ENCODE peak calls at places on chromosomes 6 and 20, in seven cellular contexts. I is endothelial cell of umbilical vein, S is esophagus muscularis mucosa, K is GM12878, D is ascending aorta, N is brain microvascular endothelial cell, G is left lung. B is an unnamed sample.

GRCh38 chr6:169839898-169840631 is 88.6 kb downstream of the ERMARD start:
- DNase-seq in I (no peak), S (no peak), K (no peak), D (no peak), N (no peak), G (peak; percentile 56), B (no peak)

GRCh38 chr6:99011151-99011550 is 63.4 kb upstream of the FBXL4 start:
- DNase-seq in I (no peak), S (no peak), K (no peak), D (no peak), N (no peak), G (no peak), B (no peak)

GRCh38 chr6:8229913-8230312 is 127.6 kb upstream of the EEF1E1 start:
- DNase-seq in I (no peak), S (no peak), K (no peak), D (no peak), N (no peak), G (no peak), B (peak; percentile 21)

GRCh38 chr20:11235058-11235457 is 561.3 kb upstream of the JAG1 start:
- DNase-seq in I (peak; percentile 87), S (no peak), K (no peak), D (no peak), N (peak; percentile 77), G (no peak), B (peak; percentile 42)

GRCh38 chr6:113980937-113981554 is 10.1 kb upstream of the HDAC2 start:
- DNase-seq in I (peak; percentile 35), S (no peak), K (no peak), D (no peak), N (no peak), G (no peak), B (no peak)

GRCh38 chr6:13462380-13463326 is 24.7 kb downstream of the GFOD1 start:
- DNase-seq in I (no peak), S (no peak), K (no peak), D (no peak), N (no peak), G (no peak), B (no peak)

GRCh38 chr6:168130168-168130651 is 51.2 kb upstream of the FRMD1 start:
- DNase-seq in I (no peak), S (peak; percentile 87), K (no peak), D (no peak), N (no peak), G (no peak), B (no peak)

GRCh38 chr6:143513410-143513809 is 1.9 kb upstream of the FUCA2 start:
- DNase-seq in I (no peak), S (no peak), K (no peak), D (no peak), N (no peak), G (no peak), B (peak; percentile 12)

GRCh38 chr6:162046324-162046723 is 681.2 kb downstream of the PRKN start:
- DNase-seq in I (no peak), S (no peak), K (no peak), D (no peak), N (no peak), G (no peak), B (no peak)

GRCh38 chr6:162727347-162728176 is at the start of the genes PACRG and PRKN:
- DNase-seq in I (peak; percentile 96), S (peak; percentile 99), K (peak; percentile 61), D (peak; percentile 100), N (peak; percentile 98), G (peak; percentile 97), B (peak; percentile 95)

GRCh38 chr20:47465335-47466090 is 36.2 kb upstream of the NCOA3 start:
- DNase-seq in I (no peak), S (no peak), K (no peak), D (no peak), N (no peak), G (no peak), B (no peak)

GRCh38 chr20:49497217-49497560 is 14.7 kb upstream of the KCNB1 start:
- DNase-seq in I (no peak), S (no peak), K (no peak), D (no peak), N (no peak), G (no peak), B (no peak)

GRCh38 chr20:22582960-22583772 is 1.2 kb downstream of the FOXA2 start:
- DNase-seq in I (no peak), S (no peak), K (no peak), D (no peak), N (no peak), G (peak; percentile 80), B (peak; percentile 16)

GRCh38 chr20:22583773-22584629 is at the start of gene FOXA2:
- DNase-seq in I (no peak), S (no peak), K (no peak), D (no peak), N (no peak), G (peak; percentile 90), B (peak; percentile 46)

GRCh38 chr20:22579711-22580697 is 4.4 kb downstream of the FOXA2 start:
- DNase-seq in I (no peak), S (no peak), K (no peak), D (no peak), N (no peak), G (peak; percentile 71), B (no peak)

GRCh38 chr20:22582386-22582959 is 1.9 kb downstream of the FOXA2 start:
- DNase-seq in I (no peak), S (no peak), K (no peak), D (no peak), N (no peak), G (peak; percentile 62), B (peak; percentile 7)

DNA sequence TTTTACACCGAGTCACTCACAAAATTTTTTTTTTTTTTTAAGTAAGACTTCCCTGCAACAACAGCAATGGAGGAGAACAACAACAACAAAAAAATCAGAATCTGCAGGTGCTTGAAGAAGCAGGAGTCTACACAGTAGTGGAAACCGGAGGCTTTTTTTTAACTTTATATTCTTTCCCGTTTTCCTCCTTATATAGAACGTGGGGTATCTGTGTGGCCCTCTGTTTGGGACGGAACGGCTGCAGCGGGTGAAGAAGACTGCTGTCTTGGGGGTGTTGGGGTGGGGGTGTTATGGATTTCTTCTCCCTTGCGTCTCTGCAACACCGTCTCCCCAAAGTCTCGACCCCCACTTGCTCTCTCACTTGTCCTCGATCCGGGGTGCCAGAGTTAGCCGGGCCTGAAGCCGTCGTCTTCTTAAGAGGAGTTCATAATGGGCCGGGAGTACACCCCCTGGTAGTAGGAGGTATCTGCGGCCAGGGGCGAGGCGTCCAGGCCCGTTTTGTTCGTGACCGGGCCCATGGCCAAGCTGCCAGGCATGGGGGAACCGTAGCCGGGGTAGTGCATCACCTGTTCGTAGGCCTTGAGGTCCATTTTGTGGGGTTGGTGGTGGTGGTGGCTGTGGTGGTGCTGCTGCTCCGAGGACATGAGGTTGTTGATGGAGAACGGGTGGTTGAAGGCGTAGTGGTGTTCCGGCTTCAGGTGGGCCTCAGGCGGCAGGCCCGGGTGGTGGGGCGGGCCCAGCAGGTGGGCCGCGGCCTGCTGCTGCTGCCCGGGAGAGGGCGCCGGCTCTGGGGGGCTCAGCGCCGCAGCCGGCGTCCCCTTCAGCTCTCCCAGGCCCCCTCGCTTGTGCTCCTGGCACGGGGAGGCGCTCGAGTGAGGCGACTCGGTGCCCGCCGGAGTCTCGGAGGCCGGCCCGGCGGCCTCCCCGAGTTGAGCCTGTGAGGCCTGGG is 2.7 kb downstream of the FOXA2 start:
- DNase-seq in I (no peak), S (no peak), K (no peak), D (no peak), N (no peak), G (peak; percentile 68), B (no peak)
- H3K4me3 ChIP-seq in I (no peak overlapping the region), S (no peak overlapping the region), K (no peak overlapping the region), D (peak overlapping the region; percentile 53), N (no peak overlapping the region), G (peak overlapping the region; percentile 41), B (peak overlapping the region; percentile 80)

DNA sequence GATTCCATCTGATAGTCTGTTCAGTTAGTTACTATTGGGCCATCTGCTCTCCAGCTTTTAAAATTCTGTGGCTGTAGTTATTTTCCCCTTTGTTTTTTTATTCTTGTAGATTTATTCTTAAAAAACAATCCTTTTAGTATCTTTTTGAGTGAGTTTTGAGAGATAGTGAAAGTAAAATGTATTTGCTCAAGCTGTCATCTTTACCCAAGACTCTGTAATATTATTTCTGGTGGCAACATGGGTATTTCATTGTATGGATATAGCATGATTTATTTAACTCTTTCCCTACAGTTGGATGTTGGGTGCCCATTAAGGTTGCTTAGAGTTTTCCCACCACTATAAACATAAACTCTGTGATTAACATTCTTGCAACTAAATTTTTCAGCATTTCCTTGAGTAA is 24.6 kb downstream of the STK4 start:
- DNase-seq in I (no peak), S (no peak), K (no peak), D (no peak), N (no peak), G (no peak), B (no peak)
- H3K36me3 ChIP-seq in I (peaks cover 3% of the 10 kb centered on the region), S (peaks cover 5% of the 10 kb centered on the region), K (peaks cover 26% of the 10 kb centered on the region), D (peaks cover 15% of the 10 kb centered on the region), N (peaks cover 8% of the 10 kb centered on the region), G (peaks cover 39% of the 10 kb centered on the region), B (peaks cover 6% of the 10 kb centered on the region)

DNA sequence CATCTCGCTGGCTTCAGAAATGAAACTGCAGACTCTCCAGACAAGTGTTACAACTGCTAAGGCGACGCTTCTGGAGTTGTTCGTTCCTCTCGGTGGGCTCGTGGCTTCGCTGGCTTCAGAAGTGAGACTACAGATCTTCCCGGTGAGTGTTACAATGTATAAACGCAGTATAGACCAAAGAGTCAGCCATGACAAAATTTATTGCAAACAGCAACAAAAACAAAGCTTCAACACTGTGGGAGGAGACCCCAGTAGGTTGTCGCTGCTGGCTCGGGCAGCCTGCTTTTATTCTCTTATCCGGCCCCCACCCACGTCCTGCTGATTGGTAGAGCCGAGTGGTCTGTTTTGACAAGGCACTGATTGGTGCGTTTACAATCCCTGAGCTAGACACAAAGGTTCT is 113.2 kb downstream of the GPX5 start:
- DNase-seq in I (no peak), S (no peak), K (no peak), D (no peak), N (no peak), G (no peak), B (no peak)
- TF ChIP-seq CTCF in I (no peak), S (no peak), K (no peak), D (no peak), N (no peak), G (no peak), B (no peak)

GRCh38 chr20:8853805-8854338 is 215.0 kb upstream of the PLCB4 start:
- DNase-seq in I (peak; percentile 90), S (no peak), K (peak; percentile 5), D (peak; percentile 66), N (peak; percentile 78), G (no peak), B (peak; percentile 75)

GRCh38 chr20:8856668-8857067 is 212.2 kb upstream of the PLCB4 start:
- DNase-seq in I (no peak), S (no peak), K (no peak), D (no peak), N (no peak), G (no peak), B (no peak)

GRCh38 chr20:8851446-8851845 is 217.4 kb upstream of the PLCB4 start:
- DNase-seq in I (no peak), S (no peak), K (no peak), D (no peak), N (no peak), G (no peak), B (no peak)

GRCh38 chr20:8855315-8855714 is 213.6 kb upstream of the PLCB4 start:
- DNase-seq in I (no peak), S (no peak), K (no peak), D (peak; percentile 64), N (no peak), G (no peak), B (no peak)

DNA sequence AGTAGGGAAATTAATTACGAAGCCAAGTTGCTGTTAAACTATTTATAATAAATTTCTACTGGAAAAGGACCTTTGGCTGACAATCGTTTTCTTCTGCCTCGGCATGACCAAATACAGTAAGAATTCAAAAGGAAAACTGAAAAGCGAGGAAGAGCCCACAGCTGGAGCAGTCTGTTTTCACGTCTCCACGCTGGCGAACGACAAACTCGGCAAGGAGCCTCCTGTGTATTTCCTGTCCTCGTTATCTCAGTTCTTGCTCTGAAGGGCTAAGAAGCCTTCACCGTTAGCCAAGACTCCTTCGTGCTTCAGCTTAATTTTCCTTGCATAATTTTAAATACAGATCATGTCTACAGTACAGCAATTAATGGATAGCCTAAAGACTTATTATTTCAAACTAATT is 214.3 kb upstream of the PLCB4 start:
- DNase-seq in I (peak; percentile 37), S (no peak), K (no peak), D (peak; percentile 63), N (peak; percentile 58), G (peak; percentile 43), B (no peak)
- H3K4me3 ChIP-seq in I (no peak overlapping the region), S (peak overlapping the region; percentile 17), K (no peak overlapping the region), D (peak overlapping the region; percentile 44), N (peak overlapping the region; percentile 33), G (no peak overlapping the region), B (no peak overlapping the region)